ENCODE peak calls at places on chromosome 13, in eight cellular contexts. Z, S, G, W, E, B, X and N are unnamed samples.
A peak's percentile ranks its signal among the peaks of the same experiment; 100 is the strongest.

GRCh38 chr13:30153871-30154426 is 153.4 kb downstream of the KATNAL1 start:
- DNase-seq in Z (no peak), S (no peak), G (peak; percentile 35), W (no peak), E (peak; percentile 59), B (no peak), X (peak; percentile 21), N (no peak)

GRCh38 chr13:51643114-51643881 is 59.0 kb downstream of the WDFY2 start:
- DNase-seq in Z (no peak), S (no peak), G (no peak), W (no peak), E (peak; percentile 89), B (peak; percentile 22), X (peak; percentile 85), N (no peak)

GRCh38 chr13:76438050-76438449 is 448.2 kb downstream of the KCTD12 start:
- DNase-seq in Z (no peak), S (no peak), G (no peak), W (no peak), E (no peak), B (no peak), X (no peak), N (no peak)

GRCh38 chr13:29844441-29844840 is 6.0 kb downstream of the UBL3 start:
- DNase-seq in Z (no peak), S (no peak), G (no peak), W (no peak), E (no peak), B (no peak), X (no peak), N (no peak)

GRCh38 chr13:50629497-50629896 is 214.0 kb downstream of the DLEU7 start:
- DNase-seq in Z (no peak), S (no peak), G (no peak), W (no peak), E (no peak), B (no peak), X (peak; percentile 31), N (no peak)

GRCh38 chr13:99884913-99885312 is 86.7 kb downstream of the ZIC5 start:
- DNase-seq in Z (no peak), S (no peak), G (no peak), W (no peak), E (no peak), B (no peak), X (no peak), N (no peak)

GRCh38 chr13:36555151-36555986 is 118.5 kb upstream of the SERTM1 start:
- DNase-seq in Z (no peak), S (no peak), G (no peak), W (no peak), E (no peak), B (no peak), X (no peak), N (no peak)

GRCh38 chr13:79581870-79582315 is 100.9 kb downstream of the NDFIP2 start:
- DNase-seq in Z (peak; percentile 35), S (no peak), G (peak; percentile 55), W (no peak), E (peak; percentile 32), B (no peak), X (peak; percentile 75), N (no peak)

GRCh38 chr13:44768233-44768632 is 192.1 kb upstream of the TSC22D1 start:
- DNase-seq in Z (no peak), S (no peak), G (no peak), W (no peak), E (no peak), B (no peak), X (peak; percentile 45), N (no peak)

GRCh38 chr13:110737555-110737954 is 24.1 kb downstream of the ING1 start:
- DNase-seq in Z (no peak), S (no peak), G (no peak), W (no peak), E (no peak), B (no peak), X (no peak), N (no peak)

GRCh38 chr13:29435125-29435911 is 160.2 kb downstream of the SLC7A1 start:
- DNase-seq in Z (peak; percentile 26), S (peak; percentile 51), G (no peak), W (no peak), E (no peak), B (no peak), X (peak; percentile 92), N (no peak)

GRCh38 chr13:44078806-44079378 is 199.2 kb downstream of the LACC1 start:
- DNase-seq in Z (no peak), S (no peak), G (no peak), W (no peak), E (peak; percentile 59), B (peak; percentile 50), X (no peak), N (peak; percentile 99)

GRCh38 chr13:85586422-85586831 is 212.8 kb downstream of the SLITRK6 start:
- DNase-seq in Z (no peak), S (no peak), G (no peak), W (no peak), E (no peak), B (no peak), X (no peak), N (no peak)

GRCh38 chr13:82938644-82939043 is 943.6 kb downstream of the SLITRK1 start:
- DNase-seq in Z (no peak), S (no peak), G (no peak), W (no peak), E (no peak), B (no peak), X (no peak), N (no peak)

GRCh38 chr13:99422556-99423220 is 78.6 kb upstream of the TM9SF2 start:
- DNase-seq in Z (no peak), S (no peak), G (no peak), W (no peak), E (no peak), B (no peak), X (no peak), N (no peak)

GRCh38 chr13:29923554-29924481 is 73.4 kb upstream of the UBL3 start:
- DNase-seq in Z (peak; percentile 34), S (peak; percentile 82), G (peak; percentile 76), W (no peak), E (peak; percentile 98), B (peak; percentile 51), X (peak; percentile 95), N (peak; percentile 69)

GRCh38 chr13:100423375-100423774 is 165.2 kb downstream of the GGACT start:
- DNase-seq in Z (no peak), S (no peak), G (no peak), W (no peak), E (no peak), B (no peak), X (peak; percentile 31), N (no peak)

GRCh38 chr13:65638572-65639168 is 1591.5 kb downstream of the PCDH9 start:
- DNase-seq in Z (no peak), S (no peak), G (no peak), W (peak; percentile 6), E (peak; percentile 60), B (peak; percentile 2), X (peak; percentile 79), N (peak; percentile 44)

GRCh38 chr13:98813993-98814392 is 61.5 kb upstream of the SLC15A1 start:
- DNase-seq in Z (no peak), S (no peak), G (no peak), W (no peak), E (no peak), B (no peak), X (no peak), N (no peak)

GRCh38 chr13:21076265-21076653 is 14.9 kb upstream of the LATS2 start:
- DNase-seq in Z (no peak), S (no peak), G (no peak), W (no peak), E (peak; percentile 22), B (no peak), X (no peak), N (peak; percentile 24)
- H3K4me3 ChIP-seq in Z (no peak overlapping the region), S (peak overlapping the region; percentile 60), G (peak overlapping the region; percentile 60), W (no peak overlapping the region), E (no peak overlapping the region), B (no peak overlapping the region), X (no peak overlapping the region), N (no peak overlapping the region)

GRCh38 chr13:32254916-32255743 is 60.0 kb downstream of the ZAR1L start:
- DNase-seq in Z (no peak), S (no peak), G (no peak), W (no peak), E (no peak), B (no peak), X (no peak), N (no peak)
- H3K4me1 ChIP-seq in Z (peaks cover 80% of the 10 kb centered on the region), S (no peaks in the 10 kb centered on the region), G (peaks cover 19% of the 10 kb centered on the region), W (peaks cover 5% of the 10 kb centered on the region), E (no peaks in the 10 kb centered on the region), B (no peaks in the 10 kb centered on the region), X (peaks cover 11% of the 10 kb centered on the region), N (no peaks in the 10 kb centered on the region)

GRCh38 chr13:40996433-40997095 is 22.6 kb downstream of the ELF1 start:
- DNase-seq in Z (no peak), S (no peak), G (no peak), W (no peak), E (no peak), B (no peak), X (no peak), N (no peak)
- H3K36me3 ChIP-seq in Z (no peaks in the 10 kb centered on the region), S (no peaks in the 10 kb centered on the region), G (no peaks in the 10 kb centered on the region), W (no peaks in the 10 kb centered on the region), E (no peaks in the 10 kb centered on the region), B (no peaks in the 10 kb centered on the region), X (no peaks in the 10 kb centered on the region), N (no peaks in the 10 kb centered on the region)

GRCh38 chr13:21677075-21677628 is 6.3 kb downstream of the FGF9 start:
- DNase-seq in Z (no peak), S (no peak), G (no peak), W (no peak), E (no peak), B (no peak), X (no peak), N (no peak)

GRCh38 chr13:21674271-21675009 is 3.6 kb downstream of the FGF9 start:
- DNase-seq in Z (peak; percentile 30), S (no peak), G (no peak), W (peak; percentile 39), E (peak; percentile 53), B (no peak), X (no peak), N (no peak)

GRCh38 chr13:21676611-21677021 is 5.7 kb downstream of the FGF9 start:
- DNase-seq in Z (no peak), S (no peak), G (no peak), W (peak; percentile 6), E (peak; percentile 73), B (no peak), X (no peak), N (peak; percentile 17)

GRCh38 chr13:21673592-21674270 is 2.9 kb downstream of the FGF9 start:
- DNase-seq in Z (peak; percentile 40), S (no peak), G (peak; percentile 67), W (peak; percentile 72), E (peak; percentile 66), B (no peak), X (peak; percentile 38), N (peak; percentile 70)

DNA sequence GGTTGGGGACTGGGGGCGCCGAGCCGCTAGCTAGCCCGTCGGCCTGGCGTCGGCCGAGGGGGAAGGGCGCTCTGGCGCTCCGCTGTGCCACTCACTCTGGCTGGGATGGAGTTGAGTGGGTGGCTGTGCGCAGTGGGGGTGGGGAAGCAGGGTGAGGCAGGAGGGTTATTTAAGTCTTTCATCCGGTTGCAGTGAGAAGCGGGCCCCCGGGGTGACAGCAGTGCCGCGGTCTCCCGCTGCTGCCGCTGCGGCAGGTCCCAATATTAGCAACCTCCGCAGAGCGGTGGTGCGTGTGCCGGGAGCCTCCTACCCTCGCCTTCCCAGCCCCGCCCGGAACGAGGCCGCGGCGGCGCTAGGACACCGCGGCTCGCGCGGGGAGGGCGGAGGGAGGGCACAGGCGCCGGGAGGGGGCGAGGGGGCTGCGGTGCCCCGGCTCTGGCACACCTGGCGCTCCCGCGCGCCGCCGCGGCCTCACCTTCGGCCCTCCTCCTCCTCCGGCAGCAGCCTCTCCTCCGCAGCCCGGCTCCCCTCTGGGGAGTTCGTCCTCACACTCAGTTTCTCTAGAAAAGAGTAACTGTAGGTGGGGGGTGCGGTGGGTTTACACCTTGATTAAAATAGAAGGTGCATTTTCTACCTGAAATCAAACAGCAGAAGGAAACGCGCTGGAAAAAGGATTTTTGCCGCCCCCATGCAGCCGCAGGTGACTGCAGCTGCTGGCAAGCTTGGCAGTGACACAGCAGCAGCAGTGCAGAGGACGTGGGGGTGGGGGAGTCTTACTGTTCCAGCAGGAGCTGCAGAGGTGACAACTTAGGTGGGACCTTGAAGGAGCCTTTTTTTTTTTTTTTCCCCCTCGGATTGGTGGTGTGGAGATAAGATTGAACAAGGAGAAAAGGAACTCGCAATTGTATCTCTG is 4.5 kb downstream of the FGF9 start:
- DNase-seq in Z (peak; percentile 47), S (no peak), G (peak; percentile 69), W (peak; percentile 23), E (peak; percentile 37), B (no peak), X (no peak), N (peak; percentile 5)
- H3K4me3 ChIP-seq in Z (peak overlapping the region; percentile 64), S (peak overlapping the region; percentile 17), G (peak overlapping the region; percentile 66), W (peak overlapping the region; percentile 81), E (no peak overlapping the region), B (peak overlapping the region; percentile 24), X (peak overlapping the region; percentile 73), N (peak overlapping the region; percentile 38)